ENCODE peak calls at places on chromosomes 5 and 9, in four cellular contexts. J is RWPE2, X is cardiac fibroblast, E is pancreas. U is an unnamed sample.

GRCh38 chr5:123964916-123965315 is 452.9 kb downstream of the CSNK1G3 start:
- DNase-seq in E (no peak), X (no peak), J (no peak), U (no peak)

GRCh38 chr9:129177443-129177790 is 644 bp downstream of the IER5L start:
- DNase-seq in E (no peak), J (no peak), X (no peak), U (peak)

GRCh38 chr9:98995059-98995665 is 51.5 kb downstream of the COL15A1 start:
- DNase-seq in J (no peak), X (peak), E (peak), U (no peak)

GRCh38 chr9:98415782-98416181 is 160.3 kb upstream of the TBC1D2 start:
- DNase-seq in J (no peak), X (no peak), E (no peak), U (no peak)

GRCh38 chr5:118558871-118559270 is 429.5 kb downstream of the DTWD2 start:
- DNase-seq in E (no peak), X (no peak), J (no peak), U (no peak)

GRCh38 chr9:133375116-133375723 is 640 bp downstream of the SURF4 start:
- DNase-seq in E (peak), J (no peak), X (peak), U (peak)

GRCh38 chr5:144203750-144204596 is 33.3 kb downstream of the KCTD16 start:
- DNase-seq in E (no peak), X (peak), J (no peak), U (peak)

GRCh38 chr5:132595624-132596023 is 38.8 kb downstream of the RAD50 start:
- DNase-seq in E (no peak), J (no peak), X (no peak), U (no peak)

GRCh38 chr9:79975471-79976316 is 403.9 kb downstream of the TLE4 start:
- DNase-seq in X (no peak), E (no peak), J (no peak), U (no peak)

GRCh38 chr5:74851684-74852353 is 14.4 kb downstream of the FAM169A start:
- DNase-seq in J (no peak), X (peak), E (no peak), U (no peak)

GRCh38 chr5:83957188-83957587 is 236.5 kb upstream of the HAPLN1 start:
- DNase-seq in E (no peak), J (no peak), X (peak), U (no peak)

GRCh38 chr9:112104401-112104800 is 70.7 kb downstream of the SUSD1 start:
- DNase-seq in J (no peak), X (no peak), E (no peak), U (no peak)

GRCh38 chr5:154058055-154059038 is 19.6 kb downstream of the MFAP3 start:
- DNase-seq in X (peak), E (no peak), J (no peak), U (no peak)

GRCh38 chr9:81717061-81717746 is 27.9 kb upstream of the TLE1 start:
- DNase-seq in J (no peak), E (no peak), X (no peak), U (no peak)

GRCh38 chr9:133973111-133973790 is 18.9 kb downstream of the VAV2 start:
- DNase-seq in J (peak), X (no peak), E (peak), U (no peak)

GRCh38 chr9:134237630-134238265 is 73.4 kb upstream of the RNU6ATAC start:
- DNase-seq in X (no peak), E (peak), J (no peak), U (no peak)

GRCh38 chr9:101148344-101148743 is 119.8 kb downstream of the PLPPR1 start:
- DNase-seq in E (no peak), X (no peak), J (no peak), U (no peak)

GRCh38 chr5:58794875-58795274 is 212.0 kb downstream of the RAB3C start:
- DNase-seq in E (no peak), X (peak), J (no peak), U (no peak)

GRCh38 chr5:139639619-139640431 is 8.3 kb upstream of the CXXC5 start:
- DNase-seq in J (peak), E (peak), X (peak), U (peak)

GRCh38 chr5:157390179-157390923 is 69.7 kb upstream of the NIPAL4 start:
- DNase-seq in J (peak), X (peak), E (no peak), U (no peak)

GRCh38 chr5:56012281-56012963 is 17.7 kb upstream of the IL6ST start:
- DNase-seq in X (peak), E (peak), J (no peak), U (no peak)

GRCh38 chr9:22146604-22147003 is 137.5 kb upstream of the CDKN2B start:
- DNase-seq in J (no peak), E (no peak), X (no peak), U (no peak)

GRCh38 chr9:75903785-75904360 is 13.4 kb downstream of the PCSK5 start:
- DNase-seq in E (no peak), X (peak), J (no peak), U (no peak)

GRCh38 chr5:130164966-130165365 is 260.7 kb downstream of the CHSY3 start:
- DNase-seq in J (no peak), E (no peak), X (peak), U (no peak)

GRCh38 chr5:177519463-177520235 is 2.9 kb upstream of the DDX41 start:
- DNase-seq in E (no peak), J (peak), X (no peak), U (no peak)

GRCh38 chr5:96781031-96781733 is 26.6 kb downstream of the ERAP1 start:
- DNase-seq in E (no peak), X (peak), J (no peak), U (no peak)

DNA sequence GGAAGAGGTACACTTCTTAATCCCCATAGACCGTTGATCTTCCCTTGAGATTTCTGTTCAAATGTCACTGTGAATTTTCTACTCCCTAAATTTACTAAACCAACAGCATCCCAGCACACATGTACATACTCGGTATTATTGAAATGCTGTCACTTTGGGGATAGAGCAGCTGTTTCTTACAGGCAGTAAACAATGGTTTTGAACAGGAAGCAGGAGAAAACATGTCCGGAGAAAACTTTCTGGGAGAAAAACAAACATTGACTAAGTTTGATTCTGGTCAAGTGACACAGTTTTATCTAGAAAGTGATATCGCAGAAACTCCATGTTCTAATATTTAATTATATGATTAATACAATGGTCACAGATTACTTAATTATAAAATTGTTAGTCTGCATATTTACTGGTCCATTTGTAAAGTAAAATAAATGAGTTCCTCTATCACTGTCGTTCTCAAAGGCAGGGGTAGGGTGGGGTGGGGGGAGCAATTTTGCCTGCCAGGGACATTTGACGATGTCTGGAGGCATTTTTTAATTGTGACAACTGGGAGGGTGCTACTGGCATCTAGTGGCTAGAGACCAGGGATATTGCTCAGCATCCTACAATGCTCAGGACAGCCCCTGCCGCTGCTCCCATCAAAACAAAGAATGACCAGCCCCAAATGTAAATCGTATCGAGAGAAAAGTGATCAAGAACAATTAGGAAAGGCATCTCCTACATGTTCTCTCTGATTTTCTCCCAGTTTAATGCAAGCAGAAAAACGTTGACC is 12.2 kb downstream of the TAS2R1 start:
- DNase-seq in E (no peak), J (no peak), X (no peak), U (no peak)
- TF ChIP-seq CTCF in E (no peak), J (peak), X (no peak), U (no peak)

GRCh38 chr9:121053544-121053943 is 3.5 kb upstream of the C5 start:
- DNase-seq in J (no peak), E (no peak), X (no peak), U (no peak)

GRCh38 chr9:121050128-121050988 is at the start of gene C5:
- DNase-seq in E (no peak), X (no peak), J (no peak), U (no peak)

GRCh38 chr9:121048175-121048574 is 1.9 kb downstream of the C5 start:
- DNase-seq in J (no peak), X (no peak), E (no peak), U (no peak)

DNA sequence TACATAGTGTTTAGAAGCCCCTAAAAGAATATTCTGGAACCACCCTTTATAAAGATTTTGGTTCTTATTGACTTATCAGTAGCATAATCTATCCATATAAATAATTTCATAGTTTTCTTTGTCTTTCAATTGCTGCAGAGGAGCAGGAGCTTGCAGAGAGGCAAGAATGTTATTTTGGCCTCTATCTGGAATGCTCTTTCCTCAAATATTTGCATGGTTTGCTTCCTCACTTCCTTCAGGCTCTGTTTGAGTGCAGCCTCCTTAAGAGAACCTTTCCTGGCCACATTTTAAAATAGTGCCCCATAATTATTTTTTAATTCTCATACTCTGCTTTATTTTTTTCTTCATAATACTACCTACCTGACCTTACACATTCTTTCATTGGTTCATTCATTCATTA is 1.5 kb downstream of the C5 start:
- DNase-seq in X (no peak), E (no peak), J (no peak), U (no peak)
- TF ChIP-seq CTCF in X (no peak), E (no peak), J (no peak), U (no peak)

GRCh38 chr5:158727771-158728311 is 371.9 kb downstream of the EBF1 start:
- DNase-seq in J (no peak), X (peak), E (no peak), U (peak)

GRCh38 chr5:158720316-158720715 is 379.4 kb downstream of the EBF1 start:
- DNase-seq in E (no peak), J (no peak), X (no peak), U (no peak)

GRCh38 chr5:158727108-158727507 is 372.6 kb downstream of the EBF1 start:
- DNase-seq in X (no peak), J (no peak), E (no peak), U (no peak)

GRCh38 chr5:158722940-158723339 is 376.8 kb downstream of the EBF1 start:
- DNase-seq in E (no peak), J (no peak), X (no peak), U (no peak)

DNA sequence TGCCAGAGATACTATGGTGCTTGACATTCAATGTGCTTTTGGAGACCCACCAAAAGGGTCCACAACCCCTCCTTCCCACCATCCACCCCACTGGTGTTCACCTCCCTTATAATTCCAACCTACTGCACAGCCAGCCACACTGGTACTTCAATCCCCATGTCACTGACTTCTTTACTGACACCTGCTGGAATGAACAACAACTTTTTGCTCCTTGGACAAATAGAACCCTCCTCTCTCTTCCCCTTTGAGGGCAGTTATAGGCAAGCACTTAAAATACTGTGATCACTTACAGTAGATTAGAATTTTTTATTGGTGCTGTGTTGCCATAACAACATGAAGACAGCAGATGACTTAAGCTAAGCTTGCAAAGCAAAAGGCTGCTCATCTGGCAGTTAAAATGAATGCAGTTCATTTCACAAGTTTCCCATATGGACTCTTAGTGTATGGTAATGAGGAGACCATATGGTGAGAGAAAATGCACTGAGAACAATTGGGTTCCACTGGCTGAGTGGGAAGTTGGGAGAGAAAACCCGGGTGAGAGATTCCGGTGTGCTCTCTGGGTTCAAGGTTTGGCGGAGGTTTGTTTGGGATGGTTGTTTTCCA is 374.4 kb downstream of the EBF1 start:
- DNase-seq in E (no peak), J (no peak), X (no peak), U (no peak)
- TF ChIP-seq CTCF in E (no peak), J (no peak), X (no peak), U (no peak)

GRCh38 chr5:92308679-92309078 is 925.6 kb upstream of the ARRDC3 start:
- DNase-seq in E (no peak), X (no peak), J (no peak), U (no peak)

GRCh38 chr5:92313385-92313784 is 930.3 kb upstream of the ARRDC3 start:
- DNase-seq in X (no peak), E (no peak), J (no peak), U (no peak)

DNA sequence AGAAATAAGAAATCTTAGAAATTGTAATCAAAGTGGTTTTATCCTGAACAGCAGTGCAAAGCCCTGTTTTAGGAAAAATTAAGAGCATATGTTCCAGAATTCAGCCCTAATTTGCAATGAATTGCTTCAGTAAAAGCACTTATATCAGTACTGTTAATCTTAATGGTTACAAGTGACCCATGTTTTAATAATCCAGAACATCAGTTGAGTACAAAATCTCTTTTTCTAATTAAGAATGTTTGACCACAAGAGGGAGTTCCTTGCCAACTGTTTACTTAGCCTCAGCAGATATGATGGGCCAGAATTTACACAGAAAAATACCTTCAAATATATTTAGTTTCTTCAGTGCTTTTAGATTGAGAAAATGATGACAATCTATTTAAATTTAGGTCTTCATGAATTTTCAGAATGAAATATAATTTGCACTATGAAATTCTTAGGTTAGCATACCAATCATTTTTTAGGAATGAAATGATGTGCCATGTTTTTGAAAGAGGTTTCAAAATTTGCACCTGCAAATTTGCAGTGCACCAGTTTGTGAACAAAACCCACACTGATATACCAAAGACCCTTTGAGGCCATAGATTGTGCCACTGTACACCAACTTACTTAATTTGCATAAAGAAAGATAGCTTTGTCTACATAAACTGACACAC is 926.3 kb upstream of the ARRDC3 start:
- DNase-seq in X (peak), J (no peak), E (no peak), U (no peak)
- TF ChIP-seq CTCF in X (peak), J (peak), E (peak), U (peak)

GRCh38 chr9:107172160-107172978 is 110.7 kb upstream of the RAD23B start:
- DNase-seq in E (peak), X (peak), J (no peak), U (peak)
- TF ChIP-seq CTCF in E (peak), X (peak), J (peak), U (peak)

DNA sequence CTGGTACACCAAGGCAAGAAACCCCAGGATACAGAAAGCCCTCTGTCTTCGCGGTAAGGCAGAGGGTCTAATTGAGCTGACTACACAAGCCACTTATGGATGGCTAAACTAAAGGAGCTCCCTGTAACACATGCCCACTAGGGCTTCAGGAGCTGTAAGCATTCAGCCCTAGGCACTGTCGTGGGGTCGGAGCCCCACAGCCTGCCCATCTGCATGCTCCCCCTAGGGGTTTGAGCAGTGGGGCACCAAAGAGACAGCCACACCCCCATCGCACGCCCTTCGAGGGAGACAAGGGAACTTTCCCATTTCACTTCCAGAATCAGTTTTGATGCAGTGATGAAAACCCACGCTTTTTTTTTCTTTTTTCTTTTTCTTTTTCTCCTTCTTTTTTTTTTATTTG is 11.0 kb upstream of the MTMR12 start:
- DNase-seq in X (no peak), E (no peak), J (no peak), U (no peak)
- TF ChIP-seq CTCF in X (no peak), E (no peak), J (no peak), U (no peak)

GRCh38 chr5:60803712-60804111 is 40.4 kb downstream of the ELOVL7 start:
- DNase-seq in X (no peak), E (no peak), J (no peak), U (no peak)
- TF ChIP-seq CTCF in X (no peak), E (no peak), J (no peak), U (no peak)

DNA sequence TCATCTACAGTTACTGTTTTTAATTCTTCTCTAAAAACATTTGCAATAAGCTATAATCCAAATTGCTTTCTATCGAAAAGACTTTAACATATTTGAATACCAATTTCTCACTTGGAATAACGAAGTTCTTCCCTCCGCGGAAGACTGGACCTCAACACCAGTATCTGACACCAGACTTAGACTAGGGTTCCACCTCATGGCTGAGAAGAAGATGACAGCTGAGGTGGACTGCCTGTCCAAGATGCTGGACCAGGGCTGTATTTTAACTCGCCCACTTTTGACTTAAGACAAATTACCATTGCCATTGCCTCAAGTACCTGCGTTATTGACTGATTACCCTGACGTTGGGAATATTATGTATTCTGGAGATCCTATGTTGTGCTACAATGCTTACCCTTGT is 34.1 kb downstream of the ZMAT2 start:
- DNase-seq in J (no peak), E (no peak), X (peak), U (no peak)
- TF ChIP-seq CTCF in J (peak), E (peak), X (peak), U (no peak)

U was measured in endothelial cell.